ENCODE peak calls at places on chromosomes 7 and 10, in eight cellular contexts. Q is hepatocyte, A is OCI-LY7, B is SK-N-SH, T is GM23248, N is GM23338, P is MM.1S, U is neural progenitor cell. F is an unnamed sample.

GRCh38 chr10:52314822-52315552 is 906 bp downstream of the DKK1 start:
- DNase-seq in Q (peak), A (no peak), B (peak), T (peak), N (peak), P (peak), U (peak), F (peak)

GRCh38 chr10:36462194-36462593 is 663.2 kb upstream of the ANKRD30A start:
- DNase-seq in Q (no peak), A (no peak), B (no peak), T (peak), N (no peak), P (no peak), U (no peak), F (peak)

GRCh38 chr7:108156897-108157605 is 26.9 kb upstream of the LAMB4 start:
- DNase-seq in Q (no peak), A (no peak), B (no peak), T (peak), N (no peak), P (no peak), U (no peak), F (no peak)

GRCh38 chr7:15555385-15555859 is 6.4 kb downstream of the AGMO start:
- DNase-seq in Q (peak), A (no peak), B (peak), T (peak), N (no peak), P (no peak), U (no peak), F (peak)

GRCh38 chr10:95295031-95295755 is 4.4 kb upstream of the PDLIM1 start:
- DNase-seq in Q (peak), A (peak), B (no peak), T (peak), N (peak), P (peak), U (peak), F (no peak)

GRCh38 chr10:61883376-61883997 is 18.0 kb upstream of the ARID5B start:
- DNase-seq in Q (no peak), A (no peak), B (no peak), T (no peak), N (no peak), P (no peak), U (no peak), F (no peak)

GRCh38 chr7:24337180-24337579 is 53.2 kb downstream of the NPY start:
- DNase-seq in Q (no peak), A (no peak), B (no peak), T (no peak), N (peak), P (no peak), U (peak), F (no peak)

GRCh38 chr7:155380221-155380861 is 77.6 kb upstream of the EN2 start:
- DNase-seq in Q (peak), A (peak), B (peak), T (peak), N (peak), P (peak), U (peak), F (peak)

GRCh38 chr10:27743736-27744477 is 1.7 kb downstream of the MKX start:
- DNase-seq in Q (peak), A (no peak), B (peak), T (peak), N (peak), P (no peak), U (peak), F (peak)

GRCh38 chr7:53101026-53101425 is 65.6 kb downstream of the POM121L12 start:
- DNase-seq in Q (no peak), A (no peak), B (no peak), T (no peak), N (no peak), P (no peak), U (no peak), F (peak)

GRCh38 chr10:126904807-126905686 is at the start of gene DOCK1:
- DNase-seq in Q (peak), A (no peak), B (peak), T (peak), N (peak), P (no peak), U (peak), F (peak)

GRCh38 chr10:1243486-1244182 is 187.4 kb downstream of the WDR37 start:
- DNase-seq in Q (no peak), A (no peak), B (peak), T (no peak), N (peak), P (no peak), U (peak), F (no peak)

GRCh38 chr7:64182036-64182790 is 24.8 kb upstream of the ZNF735 start:
- DNase-seq in Q (no peak), A (no peak), B (peak), T (no peak), N (no peak), P (no peak), U (no peak), F (no peak)

GRCh38 chr10:59465089-59465488 is 102.7 kb upstream of the FAM13C start:
- DNase-seq in Q (peak), A (no peak), B (no peak), T (peak), N (peak), P (no peak), U (peak), F (peak)

GRCh38 chr10:131684976-131685375 is 215.8 kb upstream of the PPP2R2D start:
- DNase-seq in Q (no peak), A (no peak), B (no peak), T (no peak), N (no peak), P (no peak), U (no peak), F (no peak)
- TF ChIP-seq EZH2phosphoT487 in Q (no peak), A (no peak), B (no peak), T (no peak), N (no peak), P (no peak), U (no peak), F (no peak)

GRCh38 chr7:102185796-102186195 is 100.9 kb upstream of the SH2B2 start:
- DNase-seq in Q (no peak), A (no peak), B (no peak), T (no peak), N (no peak), P (no peak), U (no peak), F (no peak)
- TF ChIP-seq EZH2phosphoT487 in Q (no peak), A (no peak), B (no peak), T (no peak), N (no peak), P (no peak), U (no peak), F (no peak)

GRCh38 chr7:105691029-105691691 is 109.9 kb upstream of the EFCAB10 start:
- DNase-seq in Q (no peak), A (no peak), B (no peak), T (peak), N (no peak), P (peak), U (no peak), F (peak)
- TF ChIP-seq EZH2phosphoT487 in Q (no peak), A (no peak), B (no peak), T (no peak), N (no peak), P (no peak), U (no peak), F (no peak)

GRCh38 chr7:1076184-1077072 is 11.5 kb upstream of the GPER1 start:
- DNase-seq in Q (no peak), A (no peak), B (no peak), T (peak), N (no peak), P (no peak), U (no peak), F (no peak)
- TF ChIP-seq EZH2phosphoT487 in Q (no peak), A (no peak), B (no peak), T (no peak), N (no peak), P (no peak), U (no peak), F (no peak)

DNA sequence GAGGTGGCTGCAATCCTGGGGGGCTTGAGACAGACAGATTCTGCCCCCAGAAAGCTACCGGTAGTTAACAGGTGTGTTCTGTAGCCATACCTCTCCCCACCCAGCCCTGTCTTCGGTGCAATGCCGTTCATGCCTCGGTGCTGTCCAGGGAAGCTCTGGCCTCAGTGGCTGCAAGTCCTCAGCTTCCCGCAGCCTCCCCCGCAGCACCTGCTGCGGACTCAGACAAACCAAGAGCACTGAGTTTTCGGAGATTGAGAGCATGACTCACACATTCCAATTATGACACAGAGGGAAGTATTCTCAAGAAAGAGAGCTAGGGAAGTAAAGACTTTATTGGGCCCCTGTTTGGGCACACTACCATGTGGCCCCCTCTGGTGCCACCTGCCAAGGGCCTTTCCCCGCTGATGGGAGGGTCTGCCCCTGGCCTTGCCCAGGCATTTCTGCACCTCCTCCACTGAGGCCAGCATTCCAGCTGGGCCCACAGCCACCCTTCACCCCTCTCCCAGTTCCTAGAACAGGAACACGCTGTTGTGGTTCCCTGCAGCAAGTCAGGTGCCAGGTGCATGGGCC is 30.2 kb upstream of the EZH2 start:
- DNase-seq in Q (peak), A (no peak), B (no peak), T (peak), N (no peak), P (no peak), U (no peak), F (peak)
- TF ChIP-seq EZH2phosphoT487 in Q (no peak), A (no peak), B (no peak), T (no peak), N (no peak), P (no peak), U (no peak), F (no peak)

DNA sequence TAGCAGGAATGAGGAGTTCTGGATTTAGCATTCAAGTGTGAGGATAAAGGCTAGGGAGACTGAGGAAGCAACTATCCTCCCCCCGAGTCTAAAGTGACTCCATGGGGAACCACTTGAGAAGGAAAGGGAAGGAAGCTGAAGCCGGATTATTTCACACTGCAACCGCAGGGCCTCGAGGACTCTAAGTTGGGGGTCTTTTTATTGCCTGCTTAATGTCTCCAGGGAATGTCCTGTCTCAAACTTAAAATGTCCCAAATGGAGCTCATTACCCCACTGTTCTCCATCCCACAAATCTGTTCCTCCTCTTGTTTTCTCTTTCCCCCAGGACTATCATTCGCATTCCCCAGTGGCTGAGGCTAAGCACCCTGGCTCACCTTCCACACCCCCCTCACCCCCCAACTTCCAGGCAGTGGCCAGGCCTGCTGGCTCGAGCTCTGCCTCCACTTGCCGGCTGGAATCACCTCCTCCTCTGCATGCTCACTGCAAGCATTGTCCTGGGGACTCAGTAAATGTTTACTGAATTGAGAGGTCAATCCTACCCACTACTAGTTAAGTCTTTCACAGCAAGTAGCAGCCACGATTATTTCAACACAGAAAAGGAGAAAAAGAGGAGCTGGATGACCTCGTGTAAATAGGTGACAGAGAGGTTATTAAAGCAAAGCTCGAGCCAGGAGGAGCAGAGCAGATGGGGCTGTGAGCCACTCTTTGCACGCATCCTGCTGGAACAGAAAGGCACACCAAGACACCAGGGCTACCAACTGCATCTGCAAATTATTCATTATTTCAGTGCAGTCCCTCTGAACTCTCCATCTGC is 32.3 kb downstream of the HIPK2 start:
- DNase-seq in Q (no peak), A (no peak), B (peak), T (peak), N (no peak), P (no peak), U (peak), F (no peak)
- TF ChIP-seq EZH2phosphoT487 in Q (no peak), A (no peak), B (no peak), T (no peak), N (no peak), P (no peak), U (no peak), F (no peak)

GRCh38 chr10:29609696-29610095 is 25.1 kb downstream of the SVIL start:
- DNase-seq in Q (no peak), A (no peak), B (no peak), T (no peak), N (no peak), P (no peak), U (no peak), F (no peak)

GRCh38 chr10:29608062-29608461 is 26.7 kb downstream of the SVIL start:
- DNase-seq in Q (no peak), A (no peak), B (no peak), T (no peak), N (peak), P (no peak), U (no peak), F (no peak)

GRCh38 chr10:29608476-29609301 is 26.1 kb downstream of the SVIL start:
- DNase-seq in Q (no peak), A (no peak), B (no peak), T (no peak), N (peak), P (no peak), U (no peak), F (no peak)

GRCh38 chr10:29604291-29604825 is 30.4 kb downstream of the SVIL start:
- DNase-seq in Q (no peak), A (no peak), B (no peak), T (no peak), N (no peak), P (no peak), U (no peak), F (no peak)

GRCh38 chr10:29607576-29607975 is 27.2 kb downstream of the SVIL start:
- DNase-seq in Q (no peak), A (no peak), B (no peak), T (no peak), N (no peak), P (no peak), U (no peak), F (no peak)
- TF ChIP-seq EZH2phosphoT487 in Q (no peak), A (no peak), B (no peak), T (no peak), N (no peak), P (no peak), U (no peak), F (no peak)

F was measured in PC-3.